ENCODE peak calls at places on chromosomes 11 and 22, in nine cellular contexts. T, A, F, R, C, L, G, E and S are unnamed samples.

GRCh38 chr22:32407936-32408335 is 4.1 kb downstream of the RTCB start:
- DNase-seq in E (no peak), C (no peak), R (no peak), T (no peak), L (no peak), G (no peak), F (peak), A (no peak), S (no peak)

GRCh38 chr11:69461272-69461962 is 20.0 kb upstream of the LINC01488 start:
- DNase-seq in A (no peak), L (no peak), C (peak), G (peak), E (no peak), T (no peak), R (no peak), F (no peak), S (no peak)

GRCh38 chr11:132158091-132158490 is 787.7 kb downstream of the NTM start:
- DNase-seq in R (peak), L (no peak), E (peak), G (no peak), C (no peak), T (no peak), A (no peak), F (peak), S (no peak)

GRCh38 chr11:104837969-104838639 is 60.2 kb downstream of the CASP12 start:
- DNase-seq in A (no peak), L (no peak), G (no peak), E (no peak), R (no peak), F (no peak), C (no peak), T (no peak), S (no peak)

GRCh38 chr22:46071451-46072029 is 78.8 kb upstream of the PPARA start:
- DNase-seq in R (peak), E (peak), C (peak), G (peak), F (peak), A (peak), L (no peak), T (peak), S (peak)

GRCh38 chr11:72641900-72642814 is 32.1 kb downstream of the PDE2A start:
- DNase-seq in F (peak), G (peak), T (no peak), L (no peak), C (peak), A (peak), R (peak), E (peak), S (peak)

GRCh38 chr11:96149743-96150555 is 193.0 kb downstream of the MAML2 start:
- DNase-seq in C (no peak), F (peak), R (no peak), E (peak), G (no peak), A (no peak), T (no peak), L (no peak), S (peak)

GRCh38 chr11:8313504-8314090 is 49.9 kb upstream of the LMO1 start:
- DNase-seq in R (no peak), A (peak), C (no peak), E (no peak), T (no peak), L (no peak), F (no peak), G (no peak), S (no peak)

GRCh38 chr11:2754008-2754407 is 54.2 kb upstream of the KCNQ1OT1 start:
- DNase-seq in L (no peak), T (no peak), A (peak), E (no peak), G (no peak), C (peak), F (no peak), R (no peak), S (no peak)

GRCh38 chr11:58998480-58999290 is 59.4 kb downstream of the GLYATL1 start:
- DNase-seq in L (no peak), R (no peak), E (no peak), A (no peak), T (no peak), G (no peak), C (no peak), F (no peak), S (no peak)

GRCh38 chr22:35318346-35319215 is 18.9 kb downstream of the TOM1 start:
- DNase-seq in T (no peak), F (no peak), C (no peak), A (peak), E (no peak), R (no peak), G (no peak), L (no peak), S (no peak)

GRCh38 chr11:13094930-13095687 is 86.0 kb downstream of the RASSF10 start:
- DNase-seq in L (no peak), G (no peak), R (no peak), C (no peak), F (no peak), T (no peak), E (no peak), A (no peak), S (no peak)

GRCh38 chr22:49351761-49352221 is 475.9 kb downstream of the BRD1 start:
- DNase-seq in A (peak), G (peak), C (no peak), R (no peak), L (no peak), F (no peak), E (no peak), T (no peak), S (no peak)

GRCh38 chr11:78586452-78587046 is 11.9 kb upstream of the NARS2 start:
- DNase-seq in R (no peak), F (peak), C (no peak), E (no peak), G (no peak), L (no peak), A (no peak), T (peak), S (no peak)

GRCh38 chr11:536841-537621 is at the start of gene LRRC56:
- DNase-seq in L (peak), T (no peak), R (peak), C (peak), G (peak), F (no peak), E (peak), A (peak), S (peak)

GRCh38 chr11:35099278-35100018 is 39.5 kb upstream of the CD44 start:
- DNase-seq in L (no peak), T (no peak), F (no peak), E (peak), R (no peak), C (no peak), A (no peak), G (no peak), S (peak)

GRCh38 chr11:67576742-67577475 is 6.7 kb upstream of the GSTP1 start:
- DNase-seq in L (no peak), F (no peak), A (no peak), G (no peak), E (no peak), T (no peak), C (no peak), R (no peak), S (no peak)

GRCh38 chr22:19663286-19663815 is 51.0 kb upstream of the SEPTIN5 start:
- DNase-seq in F (no peak), A (no peak), G (no peak), E (peak), R (peak), C (no peak), L (no peak), T (peak), S (peak)

GRCh38 chr22:20520093-20520511 is 12.7 kb downstream of the MED15 start:
- DNase-seq in F (no peak), G (no peak), A (no peak), C (no peak), R (no peak), E (peak), T (no peak), L (no peak), S (no peak)

GRCh38 chr11:117766576-117766975 is 30.4 kb downstream of the DSCAML1 start:
- DNase-seq in L (no peak), C (no peak), E (no peak), F (no peak), T (no peak), A (no peak), R (no peak), G (no peak), S (no peak)

GRCh38 chr11:85628771-85629341 is 463 bp downstream of the TMEM126B start:
- DNase-seq in T (no peak), G (no peak), L (no peak), F (no peak), E (no peak), R (no peak), C (no peak), A (no peak), S (no peak)

GRCh38 chr11:76850815-76851214 is 9.9 kb upstream of the ACER3 start:
- DNase-seq in C (peak), G (peak), L (no peak), R (no peak), E (no peak), A (no peak), F (no peak), T (no peak), S (no peak)